ENCODE peak calls at places on chromosome 13, in four cellular contexts. One of them, this sample, is unnamed. For H3K27me3, the result is how much of the 10 kb centered on the place peaks cover.

GRCh38 chr13:41610426-41610825 is 153.1 kb downstream of the RGCC start:
- DNase-seq in thyroid gland: peak
- DNase-seq in PC-9: peak
- DNase-seq in AG04450: peak
- DNase-seq in this sample: no peak

GRCh38 chr13:53417601-53418000 is 389.0 kb downstream of the OLFM4 start:
- DNase-seq in thyroid gland: no peak
- DNase-seq in PC-9: no peak
- DNase-seq in AG04450: no peak
- DNase-seq in this sample: no peak

GRCh38 chr13:25118371-25118770 is 22.4 kb downstream of the PABPC3 start:
- DNase-seq in thyroid gland: no peak
- DNase-seq in PC-9: no peak
- DNase-seq in AG04450: no peak
- DNase-seq in this sample: no peak

GRCh38 chr13:50280538-50280937 is 265.3 kb downstream of the KCNRG start:
- DNase-seq in thyroid gland: no peak
- DNase-seq in PC-9: no peak
- DNase-seq in AG04450: no peak
- DNase-seq in this sample: no peak

GRCh38 chr13:31797154-31797775 is 57.9 kb downstream of the RXFP2 start:
- DNase-seq in thyroid gland: no peak
- DNase-seq in PC-9: no peak
- DNase-seq in AG04450: peak
- DNase-seq in this sample: no peak

GRCh38 chr13:46961719-46962118 is 64.9 kb upstream of the HTR2A start:
- DNase-seq in thyroid gland: no peak
- DNase-seq in PC-9: peak
- DNase-seq in AG04450: no peak
- DNase-seq in this sample: no peak

GRCh38 chr13:103965506-103966243 is 899.5 kb upstream of the SLC10A2 start:
- DNase-seq in thyroid gland: no peak
- DNase-seq in PC-9: no peak
- DNase-seq in AG04450: no peak
- DNase-seq in this sample: no peak

GRCh38 chr13:112901951-112902651 is 66.9 kb upstream of the MCF2L start:
- DNase-seq in thyroid gland: peak
- DNase-seq in PC-9: no peak
- DNase-seq in AG04450: no peak
- DNase-seq in this sample: no peak

GRCh38 chr13:55999709-56000108 is 1141.0 kb upstream of the PRR20A start:
- DNase-seq in thyroid gland: no peak
- DNase-seq in PC-9: no peak
- DNase-seq in AG04450: no peak
- DNase-seq in this sample: peak

GRCh38 chr13:57569981-57570380 is 61.6 kb upstream of the PCDH17 start:
- DNase-seq in thyroid gland: no peak
- DNase-seq in PC-9: no peak
- DNase-seq in AG04450: no peak
- DNase-seq in this sample: no peak

GRCh38 chr13:31151837-31152236 is 9.9 kb downstream of the HSPH1 start:
- DNase-seq in thyroid gland: no peak
- DNase-seq in PC-9: no peak
- DNase-seq in AG04450: no peak
- DNase-seq in this sample: no peak

GRCh38 chr13:68099616-68100015 is 869.5 kb upstream of the PCDH9 start:
- DNase-seq in thyroid gland: no peak
- DNase-seq in PC-9: no peak
- DNase-seq in AG04450: peak
- DNase-seq in this sample: no peak

GRCh38 chr13:23985060-23985459 is 87.8 kb upstream of the C1QTNF9B start:
- DNase-seq in thyroid gland: no peak
- DNase-seq in PC-9: no peak
- DNase-seq in AG04450: no peak
- DNase-seq in this sample: no peak

GRCh38 chr13:42548731-42549554 is 25.0 kb upstream of the TNFSF11 start:
- DNase-seq in thyroid gland: no peak
- DNase-seq in PC-9: no peak
- DNase-seq in AG04450: no peak
- DNase-seq in this sample: no peak

GRCh38 chr13:92682832-92683517 is 543.6 kb upstream of the GPC6 start:
- DNase-seq in thyroid gland: no peak
- DNase-seq in PC-9: no peak
- DNase-seq in AG04450: no peak
- DNase-seq in this sample: peak

GRCh38 chr13:113125506-113126264 is 3.1 kb downstream of the F10 start:
- DNase-seq in thyroid gland: no peak
- DNase-seq in PC-9: no peak
- DNase-seq in AG04450: no peak
- DNase-seq in this sample: no peak

GRCh38 chr13:52348983-52349780 is 56.8 kb downstream of the THSD1 start:
- DNase-seq in thyroid gland: no peak
- DNase-seq in PC-9: peak
- DNase-seq in AG04450: no peak
- DNase-seq in this sample: no peak

GRCh38 chr13:68124437-68125086 is 894.4 kb upstream of the PCDH9 start:
- DNase-seq in thyroid gland: no peak
- DNase-seq in PC-9: no peak
- DNase-seq in AG04450: no peak
- DNase-seq in this sample: no peak

GRCh38 chr13:44470623-44471562 is 97.3 kb downstream of the SERP2 start:
- DNase-seq in thyroid gland: no peak
- DNase-seq in PC-9: no peak
- DNase-seq in AG04450: no peak
- DNase-seq in this sample: no peak

GRCh38 chr13:59877933-59878332 is 285.8 kb downstream of the DIAPH3 start:
- DNase-seq in thyroid gland: no peak
- DNase-seq in PC-9: no peak
- DNase-seq in AG04450: no peak
- DNase-seq in this sample: no peak

GRCh38 chr13:68261105-68261504 is 1031.0 kb upstream of the PCDH9 start:
- DNase-seq in thyroid gland: no peak
- DNase-seq in PC-9: no peak
- DNase-seq in AG04450: no peak
- DNase-seq in this sample: peak

GRCh38 chr13:50123515-50123861 is 108.2 kb downstream of the KCNRG start:
- DNase-seq in thyroid gland: no peak
- DNase-seq in PC-9: no peak
- DNase-seq in AG04450: no peak
- DNase-seq in this sample: no peak

GRCh38 chr13:26965976-26966375 is 205.4 kb upstream of the GPR12 start:
- DNase-seq in thyroid gland: no peak
- DNase-seq in PC-9: no peak
- DNase-seq in AG04450: peak
- DNase-seq in this sample: peak

GRCh38 chr13:94351292-94352000 is 128.0 kb downstream of the DCT start:
- DNase-seq in thyroid gland: no peak
- DNase-seq in PC-9: no peak
- DNase-seq in AG04450: peak
- DNase-seq in this sample: no peak

GRCh38 chr13:82597737-82598136 is 1284.5 kb downstream of the SLITRK1 start:
- DNase-seq in thyroid gland: no peak
- DNase-seq in PC-9: no peak
- DNase-seq in AG04450: no peak
- DNase-seq in this sample: no peak

GRCh38 chr13:99165753-99166587 is 34.7 kb upstream of the UBAC2 start:
- DNase-seq in thyroid gland: no peak
- DNase-seq in PC-9: no peak
- DNase-seq in AG04450: no peak
- DNase-seq in this sample: no peak

GRCh38 chr13:47904891-47905290 is 96.2 kb downstream of the SUCLA2 start:
- DNase-seq in thyroid gland: no peak
- DNase-seq in PC-9: no peak
- DNase-seq in AG04450: no peak
- DNase-seq in this sample: no peak

GRCh38 chr13:49652691-49653305 is 24.5 kb downstream of the ARL11 start:
- DNase-seq in thyroid gland: peak
- DNase-seq in PC-9: peak
- DNase-seq in AG04450: no peak
- DNase-seq in this sample: peak

GRCh38 chr13:99389520-99390304 is 82.5 kb upstream of the GPR183 start:
- DNase-seq in thyroid gland: no peak
- DNase-seq in PC-9: no peak
- DNase-seq in AG04450: no peak
- DNase-seq in this sample: no peak

GRCh38 chr13:50081106-50081898 is 66.1 kb downstream of the KCNRG start:
- DNase-seq in thyroid gland: peak
- DNase-seq in PC-9: no peak
- DNase-seq in AG04450: no peak
- DNase-seq in this sample: peak

GRCh38 chr13:80109313-80109712 is 231.6 kb downstream of the SPRY2 start:
- DNase-seq in thyroid gland: no peak
- DNase-seq in PC-9: no peak
- DNase-seq in AG04450: no peak
- DNase-seq in this sample: no peak

GRCh38 chr13:27273658-27274425 is 3.2 kb downstream of the RASL11A start:
- DNase-seq in thyroid gland: no peak
- DNase-seq in PC-9: no peak
- DNase-seq in AG04450: no peak
- DNase-seq in this sample: peak

GRCh38 chr13:87999141-87999765 is 328.1 kb downstream of the SLITRK5 start:
- DNase-seq in thyroid gland: no peak
- DNase-seq in PC-9: no peak
- DNase-seq in AG04450: peak
- DNase-seq in this sample: no peak

GRCh38 chr13:31110617-31111016 is 51.1 kb downstream of the HSPH1 start:
- DNase-seq in thyroid gland: no peak
- DNase-seq in PC-9: no peak
- DNase-seq in AG04450: no peak
- DNase-seq in this sample: no peak

GRCh38 chr13:34321986-34322385 is 504.0 kb downstream of the RFC3 start:
- DNase-seq in thyroid gland: no peak
- DNase-seq in PC-9: no peak
- DNase-seq in AG04450: no peak
- DNase-seq in this sample: no peak

GRCh38 chr13:42561752-42562467 is 12.0 kb upstream of the TNFSF11 start:
- DNase-seq in thyroid gland: no peak
- DNase-seq in PC-9: no peak
- DNase-seq in AG04450: no peak
- DNase-seq in this sample: no peak

DNA sequence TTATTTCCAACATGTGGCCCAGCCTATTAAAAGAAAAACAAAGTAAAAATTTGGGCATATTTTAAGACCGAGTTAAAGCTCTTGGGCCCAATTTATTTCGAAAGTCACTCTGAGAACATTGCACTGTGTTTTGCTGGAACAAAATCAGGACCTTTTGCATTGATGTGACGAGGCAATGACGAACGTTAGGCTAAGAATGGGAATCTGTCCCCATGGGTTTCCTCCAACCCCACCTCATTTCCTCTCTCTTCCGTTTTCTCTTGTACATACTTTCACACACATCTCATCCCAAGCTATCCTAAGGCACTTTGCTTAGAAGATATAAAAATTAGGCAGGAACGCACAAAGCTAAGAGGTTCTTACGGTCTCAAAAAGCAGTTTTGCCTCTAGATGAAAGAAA is 22.1 kb downstream of the EDNRB start:
- DNase-seq in thyroid gland: no peak
- DNase-seq in PC-9: no peak
- DNase-seq in AG04450: no peak
- DNase-seq in this sample: peak
- H3K4me3 ChIP-seq in thyroid gland: no peak
- H3K4me3 ChIP-seq in PC-9: no peak
- H3K4me3 ChIP-seq in AG04450: no peak
- H3K4me3 ChIP-seq in this sample: no peak

GRCh38 chr13:28406728-28407266 is 88.1 kb downstream of the FLT1 start:
- DNase-seq in thyroid gland: no peak
- DNase-seq in PC-9: no peak
- DNase-seq in AG04450: no peak
- DNase-seq in this sample: no peak
- H3K27me3 ChIP-seq in thyroid gland: under half
- H3K27me3 ChIP-seq in PC-9: under half
- H3K27me3 ChIP-seq in AG04450: under half
- H3K27me3 ChIP-seq in this sample: under half

GRCh38 chr13:110618167-110618566 is 2.8 kb downstream of the NAXD start:
- DNase-seq in thyroid gland: no peak
- DNase-seq in PC-9: no peak
- DNase-seq in AG04450: no peak
- DNase-seq in this sample: no peak

GRCh38 chr13:110615322-110616102 is at the start of gene NAXD:
- DNase-seq in thyroid gland: peak
- DNase-seq in PC-9: peak
- DNase-seq in AG04450: peak
- DNase-seq in this sample: peak

GRCh38 chr13:110618780-110619179 is 3.4 kb downstream of the NAXD start:
- DNase-seq in thyroid gland: no peak
- DNase-seq in PC-9: no peak
- DNase-seq in AG04450: no peak
- DNase-seq in this sample: no peak

GRCh38 chr13:110616103-110617101 is 1.1 kb downstream of the NAXD start:
- DNase-seq in thyroid gland: peak
- DNase-seq in PC-9: peak
- DNase-seq in AG04450: no peak
- DNase-seq in this sample: peak

GRCh38 chr13:110617326-110618072 is 2.2 kb downstream of the NAXD start:
- DNase-seq in thyroid gland: peak
- DNase-seq in PC-9: no peak
- DNase-seq in AG04450: peak
- DNase-seq in this sample: peak
- H3K27ac ChIP-seq in thyroid gland: peak
- H3K27ac ChIP-seq in PC-9: no peak
- H3K27ac ChIP-seq in AG04450: peak
- H3K27ac ChIP-seq in this sample: peak

GRCh38 chr13:109610517-109610916 is 175.9 kb downstream of the IRS2 start:
- DNase-seq in thyroid gland: peak
- DNase-seq in PC-9: peak
- DNase-seq in AG04450: no peak
- DNase-seq in this sample: peak

GRCh38 chr13:109606404-109607028 is 179.9 kb downstream of the IRS2 start:
- DNase-seq in thyroid gland: no peak
- DNase-seq in PC-9: no peak
- DNase-seq in AG04450: no peak
- DNase-seq in this sample: no peak

GRCh38 chr13:109605846-109606245 is 180.5 kb downstream of the IRS2 start:
- DNase-seq in thyroid gland: no peak
- DNase-seq in PC-9: no peak
- DNase-seq in AG04450: no peak
- DNase-seq in this sample: no peak

GRCh38 chr13:109608503-109608902 is 177.9 kb downstream of the IRS2 start:
- DNase-seq in thyroid gland: no peak
- DNase-seq in PC-9: no peak
- DNase-seq in AG04450: no peak
- DNase-seq in this sample: no peak

GRCh38 chr13:109608032-109608431 is 178.4 kb downstream of the IRS2 start:
- DNase-seq in thyroid gland: no peak
- DNase-seq in PC-9: peak
- DNase-seq in AG04450: no peak
- DNase-seq in this sample: no peak
- H3K4me3 ChIP-seq in thyroid gland: no peak
- H3K4me3 ChIP-seq in PC-9: no peak
- H3K4me3 ChIP-seq in AG04450: no peak
- H3K4me3 ChIP-seq in this sample: no peak

This sample was measured in testis.